ENCODE peak calls at places on chromosomes 1 and 21, in five cellular contexts. T is Peyer's patch, J is kidney, K is choroid plexus epithelial cell, P is RWPE2. I is an unnamed sample.

GRCh38 chr1:172699111-172699510 is 40.2 kb downstream of the FASLG start:
- DNase-seq in T (peak), J (no peak), K (peak), P (no peak), I (peak)

GRCh38 chr1:110582378-110582777 is 23.8 kb downstream of the KCNA2 start:
- DNase-seq in T (no peak), J (no peak), K (no peak), P (no peak), I (no peak)

GRCh38 chr1:109794319-109795132 is 30.8 kb upstream of the EPS8L3 start:
- DNase-seq in T (peak), J (peak), K (no peak), P (no peak), I (no peak)

GRCh38 chr1:53396563-53397268 is 62.5 kb upstream of the DMRTB1 start:
- DNase-seq in T (no peak), J (no peak), K (no peak), P (no peak), I (no peak)

GRCh38 chr1:96840396-96840795 is 118.8 kb downstream of the PTBP2 start:
- DNase-seq in T (no peak), J (no peak), K (no peak), P (no peak), I (no peak)

GRCh38 chr1:110205156-110205555 is 5.0 kb upstream of the KCNC4 start:
- DNase-seq in T (no peak), J (no peak), K (no peak), P (no peak), I (no peak)

GRCh38 chr1:223180803-223181321 is 37.8 kb upstream of the TLR5 start:
- DNase-seq in T (peak), J (no peak), K (no peak), P (no peak), I (peak)

GRCh38 chr1:213375002-213375401 is 324.0 kb downstream of the RPS6KC1 start:
- DNase-seq in T (no peak), J (no peak), K (no peak), P (no peak), I (no peak)

GRCh38 chr1:110872745-110873435 is at the start of gene CD53:
- DNase-seq in T (peak), J (no peak), K (no peak), P (no peak), I (no peak)

GRCh38 chr1:216075339-216075738 is 347.9 kb downstream of the USH2A start:
- DNase-seq in T (no peak), J (no peak), K (peak), P (no peak), I (no peak)

GRCh38 chr1:24308365-24309015 is 10.7 kb upstream of the GRHL3 start:
- DNase-seq in T (no peak), J (no peak), K (peak), P (no peak), I (peak)

GRCh38 chr1:119779869-119780356 is 11.2 kb upstream of the HMGCS2 start:
- DNase-seq in T (peak), J (no peak), K (peak), P (no peak), I (peak)

GRCh38 chr21:42048870-42049577 is 22.1 kb upstream of the UMODL1 start:
- DNase-seq in T (no peak), J (no peak), K (no peak), P (no peak), I (no peak)

GRCh38 chr1:183073320-183073719 is 50.1 kb downstream of the LAMC1 start:
- DNase-seq in T (no peak), J (no peak), K (no peak), P (no peak), I (no peak)

GRCh38 chr1:33010946-33011731 is 25.5 kb downstream of the AK2 start:
- DNase-seq in T (no peak), J (no peak), K (peak), P (no peak), I (peak)

GRCh38 chr1:117210831-117211261 is at the start of gene VTCN1:
- DNase-seq in T (peak), J (peak), K (no peak), P (no peak), I (no peak)

GRCh38 chr1:85576642-85577420 is 3.7 kb upstream of the CCN1 start:
- DNase-seq in T (peak), J (peak), K (peak), P (peak), I (peak)

GRCh38 chr1:19723874-19724273 is 59.2 kb downstream of the HTR6 start:
- DNase-seq in T (no peak), J (no peak), K (no peak), P (no peak), I (no peak)

GRCh38 chr1:29362116-29362515 is 125.8 kb downstream of the PTPRU start:
- DNase-seq in T (no peak), J (no peak), K (no peak), P (no peak), I (no peak)

GRCh38 chr1:82086739-82087138 is 286.0 kb downstream of the ADGRL2 start:
- DNase-seq in T (no peak), J (no peak), K (peak), P (no peak), I (no peak)

GRCh38 chr1:98045211-98046030 is 124.6 kb upstream of the DPYD start:
- DNase-seq in T (no peak), J (peak), K (peak), P (peak), I (peak)

GRCh38 chr21:36325373-36326010 is 5.5 kb downstream of the MORC3 start:
- DNase-seq in T (no peak), J (no peak), K (no peak), P (no peak), I (no peak)

GRCh38 chr1:58158006-58158405 is 388.5 kb downstream of the OMA1 start:
- DNase-seq in T (no peak), J (no peak), K (no peak), P (no peak), I (no peak)

GRCh38 chr1:40318970-40319621 is 2.0 kb upstream of the COL9A2 start:
- DNase-seq in T (no peak), J (no peak), K (no peak), P (no peak), I (no peak)

GRCh38 chr1:61519631-61520030 is 205.3 kb downstream of the TM2D1 start:
- DNase-seq in T (no peak), J (no peak), K (no peak), P (no peak), I (no peak)

GRCh38 chr1:220498188-220498587 is 29.7 kb upstream of the MARK1 start:
- DNase-seq in T (no peak), J (no peak), K (no peak), P (no peak), I (no peak)

GRCh38 chr1:15336866-15337265 is 72.8 kb upstream of the EFHD2 start:
- DNase-seq in T (no peak), J (no peak), K (no peak), P (no peak), I (no peak)

GRCh38 chr1:165634154-165634921 is 3.3 kb downstream of the MGST3 start:
- DNase-seq in T (no peak), J (no peak), K (no peak), P (no peak), I (no peak)

GRCh38 chr1:159421821-159422220 is 10.2 kb upstream of the OR10J4 start:
- DNase-seq in T (no peak), J (no peak), K (no peak), P (no peak), I (no peak)
- TF ChIP-seq CTCF in T (no peak), J (no peak), K (peak), P (no peak), I (peak)

DNA sequence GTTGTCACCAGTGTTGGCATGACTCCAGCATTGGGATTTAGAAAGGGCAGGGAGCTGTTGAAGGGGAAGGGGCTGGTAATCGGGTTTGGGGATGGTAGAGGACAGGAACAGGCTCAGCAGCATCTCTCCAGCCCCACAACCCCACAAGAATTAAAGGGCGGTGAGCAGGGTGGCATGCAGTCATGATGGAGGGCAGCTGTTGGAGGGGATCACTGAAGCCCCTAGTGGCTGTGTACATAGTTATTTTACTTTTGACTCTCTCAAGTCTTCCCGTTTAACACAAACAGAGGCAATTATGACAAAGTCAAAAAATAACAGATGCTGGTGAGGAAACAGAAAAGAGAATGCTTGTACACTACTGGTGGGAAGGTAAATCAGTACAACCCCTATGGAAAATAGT is 213.8 kb downstream of the URB2 start:
- DNase-seq in T (no peak), J (no peak), K (no peak), P (no peak), I (no peak)
- H3K4me3 ChIP-seq in T (no peak), J (no peak), K (no peak), P (no peak), I (no peak)

GRCh38 chr1:168230709-168231108 is 4.9 kb downstream of the SFT2D2 start:
- DNase-seq in T (no peak), J (no peak), K (no peak), P (no peak), I (no peak)

GRCh38 chr1:168235548-168235885 is 9.7 kb downstream of the SFT2D2 start:
- DNase-seq in T (no peak), J (no peak), K (peak), P (no peak), I (no peak)

GRCh38 chr1:168236836-168237611 is 11.2 kb downstream of the SFT2D2 start:
- DNase-seq in T (no peak), J (no peak), K (no peak), P (no peak), I (no peak)

GRCh38 chr1:168235937-168236336 is 10.1 kb downstream of the SFT2D2 start:
- DNase-seq in T (no peak), J (no peak), K (no peak), P (no peak), I (no peak)

GRCh38 chr1:168234846-168235547 is 9.2 kb downstream of the SFT2D2 start:
- DNase-seq in T (peak), J (no peak), K (peak), P (no peak), I (peak)
- TF ChIP-seq CTCF in T (peak), J (peak), K (peak), P (peak), I (peak)

GRCh38 chr1:177585492-177586220 is 384.2 kb downstream of the SEC16B start:
- DNase-seq in T (peak), J (no peak), K (no peak), P (peak), I (no peak)
- H3K4me3 ChIP-seq in T (no peak), J (no peak), K (no peak), P (no peak), I (no peak)

GRCh38 chr21:44439211-44439600 is 16.1 kb upstream of the LRRC3 start:
- DNase-seq in T (no peak), J (peak), K (no peak), P (peak), I (no peak)
- TF ChIP-seq CTCF in T (no peak), J (no peak), K (no peak), P (no peak), I (no peak)

GRCh38 chr1:43302226-43302625 is 1.4 kb downstream of the TIE1 start:
- DNase-seq in T (no peak), J (no peak), K (no peak), P (no peak), I (no peak)
- H3K4me3 ChIP-seq in T (no peak), J (no peak), K (no peak), P (no peak), I (no peak)

DNA sequence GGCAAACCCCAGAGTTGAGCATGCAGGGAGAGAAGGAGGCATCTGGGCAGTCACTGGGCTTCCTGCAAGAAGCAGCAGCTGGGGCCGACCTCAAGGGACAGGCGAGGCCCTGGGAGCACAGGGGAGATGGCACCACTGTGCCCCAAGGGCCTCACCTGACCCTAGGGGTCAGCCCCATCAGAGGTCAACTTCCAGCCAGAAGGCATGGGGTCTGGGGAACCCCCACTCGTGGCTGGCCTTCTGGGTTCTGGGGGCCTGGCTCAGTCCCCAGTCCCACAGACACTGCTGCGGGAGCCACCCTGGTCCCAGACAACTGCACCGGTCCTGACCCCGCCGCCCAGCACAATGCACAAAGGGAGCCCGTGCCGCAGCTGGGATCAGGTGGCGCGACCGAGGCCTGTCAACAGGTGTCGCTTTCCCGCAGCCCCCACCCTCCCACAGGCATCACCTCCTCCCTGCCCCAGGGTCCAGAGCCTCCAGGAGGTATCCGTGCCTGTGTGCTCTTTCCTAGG is 6.2 kb downstream of the WNT9A start:
- DNase-seq in T (peak), J (peak), K (no peak), P (peak), I (no peak)
- TF ChIP-seq CTCF in T (no peak), J (no peak), K (no peak), P (no peak), I (no peak)

I was measured in fibroblast of pulmonary artery.